ENCODE peak calls at places on chromosomes 13 and 19, in nine cellular contexts. One of them, this sample, is unnamed.

GRCh38 chr13:60120617-60121016 is 43.1 kb downstream of the DIAPH3 start:
- DNase-seq in GM23338: no peak
- DNase-seq in HCT116: no peak
- DNase-seq in breast epithelium: no peak
- DNase-seq in HepG2: no peak
- DNase-seq in suprapubic skin: no peak
- DNase-seq in upper lobe of left lung: no peak
- DNase-seq in transverse colon: no peak
- DNase-seq in SK-N-SH: no peak
- DNase-seq in this sample: no peak

GRCh38 chr13:74487091-74487722 is 353.0 kb upstream of the KLF12 start:
- DNase-seq in GM23338: no peak
- DNase-seq in HCT116: no peak
- DNase-seq in breast epithelium: no peak
- DNase-seq in HepG2: no peak
- DNase-seq in suprapubic skin: no peak
- DNase-seq in upper lobe of left lung: peak; percentile 22
- DNase-seq in transverse colon: no peak
- DNase-seq in SK-N-SH: no peak
- DNase-seq in this sample: no peak

GRCh38 chr19:41933693-41934426 is 5.6 kb upstream of the ERFL start:
- DNase-seq in GM23338: no peak
- DNase-seq in HCT116: no peak
- DNase-seq in breast epithelium: no peak
- DNase-seq in HepG2: no peak
- DNase-seq in suprapubic skin: no peak
- DNase-seq in upper lobe of left lung: no peak
- DNase-seq in transverse colon: no peak
- DNase-seq in SK-N-SH: no peak
- DNase-seq in this sample: no peak

GRCh38 chr13:34412295-34412694 is 529.8 kb upstream of the NBEA start:
- DNase-seq in GM23338: no peak
- DNase-seq in HCT116: no peak
- DNase-seq in breast epithelium: no peak
- DNase-seq in HepG2: no peak
- DNase-seq in suprapubic skin: no peak
- DNase-seq in upper lobe of left lung: no peak
- DNase-seq in transverse colon: no peak
- DNase-seq in SK-N-SH: no peak
- DNase-seq in this sample: no peak

GRCh38 chr13:49258097-49258796 is 10.5 kb downstream of the CDADC1 start:
- DNase-seq in GM23338: no peak
- DNase-seq in HCT116: no peak
- DNase-seq in breast epithelium: no peak
- DNase-seq in HepG2: no peak
- DNase-seq in suprapubic skin: no peak
- DNase-seq in upper lobe of left lung: no peak
- DNase-seq in transverse colon: no peak
- DNase-seq in SK-N-SH: no peak
- DNase-seq in this sample: no peak

GRCh38 chr19:12924621-12925310 is 5.7 kb upstream of the SYCE2 start:
- DNase-seq in GM23338: no peak
- DNase-seq in HCT116: no peak
- DNase-seq in breast epithelium: no peak
- DNase-seq in HepG2: no peak
- DNase-seq in suprapubic skin: no peak
- DNase-seq in upper lobe of left lung: no peak
- DNase-seq in transverse colon: no peak
- DNase-seq in SK-N-SH: no peak
- DNase-seq in this sample: no peak

GRCh38 chr13:94416454-94417080 is 62.9 kb downstream of the DCT start:
- DNase-seq in GM23338: peak; percentile 94
- DNase-seq in HCT116: peak; percentile 51
- DNase-seq in breast epithelium: no peak
- DNase-seq in HepG2: peak; percentile 67
- DNase-seq in suprapubic skin: no peak
- DNase-seq in upper lobe of left lung: peak; percentile 34
- DNase-seq in transverse colon: no peak
- DNase-seq in SK-N-SH: peak; percentile 24
- DNase-seq in this sample: no peak

GRCh38 chr19:28387507-28387906 is 825.4 kb downstream of the UQCRFS1 start:
- DNase-seq in GM23338: no peak
- DNase-seq in HCT116: no peak
- DNase-seq in breast epithelium: no peak
- DNase-seq in HepG2: no peak
- DNase-seq in suprapubic skin: no peak
- DNase-seq in upper lobe of left lung: no peak
- DNase-seq in transverse colon: no peak
- DNase-seq in SK-N-SH: no peak
- DNase-seq in this sample: no peak

GRCh38 chr19:41328157-41328817 is 18.3 kb downstream of the CCDC97 start:
- DNase-seq in GM23338: no peak
- DNase-seq in HCT116: no peak
- DNase-seq in breast epithelium: no peak
- DNase-seq in HepG2: no peak
- DNase-seq in suprapubic skin: no peak
- DNase-seq in upper lobe of left lung: peak; percentile 55
- DNase-seq in transverse colon: no peak
- DNase-seq in SK-N-SH: no peak
- DNase-seq in this sample: no peak

GRCh38 chr19:7655581-7655980 is 13.3 kb upstream of the RETN start:
- DNase-seq in GM23338: no peak
- DNase-seq in HCT116: no peak
- DNase-seq in breast epithelium: no peak
- DNase-seq in HepG2: no peak
- DNase-seq in suprapubic skin: no peak
- DNase-seq in upper lobe of left lung: peak; percentile 64
- DNase-seq in transverse colon: no peak
- DNase-seq in SK-N-SH: no peak
- DNase-seq in this sample: no peak

GRCh38 chr19:52336117-52336811 is at the start of gene ZNF610:
- DNase-seq in GM23338: peak; percentile 88
- DNase-seq in HCT116: no peak
- DNase-seq in breast epithelium: peak; percentile 80
- DNase-seq in HepG2: peak; percentile 59
- DNase-seq in suprapubic skin: peak; percentile 90
- DNase-seq in upper lobe of left lung: peak; percentile 81
- DNase-seq in transverse colon: peak; percentile 89
- DNase-seq in SK-N-SH: peak; percentile 93
- DNase-seq in this sample: peak; percentile 83

GRCh38 chr13:82606008-82606407 is 1276.3 kb downstream of the SLITRK1 start:
- DNase-seq in GM23338: no peak
- DNase-seq in HCT116: no peak
- DNase-seq in breast epithelium: no peak
- DNase-seq in HepG2: no peak
- DNase-seq in suprapubic skin: no peak
- DNase-seq in upper lobe of left lung: no peak
- DNase-seq in transverse colon: no peak
- DNase-seq in SK-N-SH: no peak
- DNase-seq in this sample: no peak

DNA sequence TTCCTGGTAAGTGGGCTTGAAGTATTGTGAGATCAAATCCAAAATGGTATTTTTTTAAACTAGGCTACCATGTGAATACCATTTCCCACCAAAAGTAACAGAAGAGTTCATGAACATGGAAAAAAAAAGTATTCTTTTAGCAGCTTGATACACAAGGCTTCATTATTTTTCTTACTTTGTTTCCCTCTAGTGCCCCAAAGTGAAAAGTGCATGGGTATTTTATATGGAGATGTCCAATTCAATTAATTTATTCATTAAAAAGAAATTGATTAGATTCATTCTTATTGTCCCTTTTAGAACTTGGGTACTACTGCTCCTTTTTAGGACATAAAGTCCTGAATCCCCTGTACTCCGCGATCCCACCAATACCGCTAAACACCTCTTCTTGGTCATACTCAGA is 28.6 kb upstream of the SCEL start:
- DNase-seq in GM23338: no peak
- DNase-seq in HCT116: peak; percentile 7
- DNase-seq in breast epithelium: no peak
- DNase-seq in HepG2: no peak
- DNase-seq in suprapubic skin: no peak
- DNase-seq in upper lobe of left lung: no peak
- DNase-seq in transverse colon: no peak
- DNase-seq in SK-N-SH: no peak
- DNase-seq in this sample: no peak
- TF ChIP-seq CTCF in GM23338: no peak
- TF ChIP-seq CTCF in HCT116: peak; percentile 10
- TF ChIP-seq CTCF in breast epithelium: no peak
- TF ChIP-seq CTCF in HepG2: no peak
- TF ChIP-seq CTCF in suprapubic skin: no peak
- TF ChIP-seq CTCF in upper lobe of left lung: peak; percentile 17
- TF ChIP-seq CTCF in transverse colon: no peak
- TF ChIP-seq CTCF in SK-N-SH: peak; percentile 44
- TF ChIP-seq CTCF in this sample: no peak

GRCh38 chr13:110521296-110521680 is 40.2 kb downstream of the RAB20 start:
- DNase-seq in GM23338: no peak
- DNase-seq in HCT116: no peak
- DNase-seq in breast epithelium: no peak
- DNase-seq in HepG2: no peak
- DNase-seq in suprapubic skin: no peak
- DNase-seq in upper lobe of left lung: no peak
- DNase-seq in transverse colon: no peak
- DNase-seq in SK-N-SH: no peak
- DNase-seq in this sample: no peak
- H3K4me1 ChIP-seq in GM23338: no peaks in the 10 kb centered on the region
- H3K4me1 ChIP-seq in HCT116: peaks cover 32% of the 10 kb centered on the region
- H3K4me1 ChIP-seq in breast epithelium: peaks cover 12% of the 10 kb centered on the region
- H3K4me1 ChIP-seq in HepG2: peaks cover 7% of the 10 kb centered on the region
- H3K4me1 ChIP-seq in suprapubic skin: peaks cover 42% of the 10 kb centered on the region
- H3K4me1 ChIP-seq in upper lobe of left lung: peaks cover 44% of the 10 kb centered on the region
- H3K4me1 ChIP-seq in transverse colon: peaks cover 38% of the 10 kb centered on the region
- H3K4me1 ChIP-seq in SK-N-SH: peaks cover 22% of the 10 kb centered on the region
- H3K4me1 ChIP-seq in this sample: no peaks in the 10 kb centered on the region

DNA sequence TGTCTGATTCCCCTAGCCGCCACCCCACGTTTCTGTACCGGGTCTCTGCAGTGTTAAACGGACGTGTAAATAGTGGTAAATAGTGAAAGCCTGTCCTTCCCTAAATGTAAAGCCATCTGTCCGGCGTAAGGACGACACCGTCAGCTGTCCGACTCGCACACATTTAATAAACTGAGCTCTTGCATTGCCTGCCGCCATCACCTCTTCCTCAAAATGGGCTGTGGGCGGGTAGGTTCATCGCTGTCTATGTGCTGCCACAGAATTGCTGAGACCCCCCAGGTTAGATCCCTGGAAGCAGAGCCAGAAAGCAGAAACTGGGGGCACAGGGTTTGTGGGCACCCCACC is 6.0 kb downstream of the C19orf25 start:
- DNase-seq in GM23338: no peak
- DNase-seq in HCT116: no peak
- DNase-seq in breast epithelium: no peak
- DNase-seq in HepG2: no peak
- DNase-seq in suprapubic skin: no peak
- DNase-seq in upper lobe of left lung: no peak
- DNase-seq in transverse colon: no peak
- DNase-seq in SK-N-SH: no peak
- DNase-seq in this sample: no peak
- TF ChIP-seq POLR2AphosphoS5 in GM23338: no peak
- TF ChIP-seq POLR2AphosphoS5 in HCT116: no peak
- TF ChIP-seq POLR2AphosphoS5 in breast epithelium: no peak
- TF ChIP-seq POLR2AphosphoS5 in HepG2: no peak
- TF ChIP-seq POLR2AphosphoS5 in suprapubic skin: no peak
- TF ChIP-seq POLR2AphosphoS5 in upper lobe of left lung: no peak
- TF ChIP-seq POLR2AphosphoS5 in transverse colon: no peak
- TF ChIP-seq POLR2AphosphoS5 in SK-N-SH: no peak
- TF ChIP-seq POLR2AphosphoS5 in this sample: no peak

GRCh38 chr13:24454100-24454499 is 58.5 kb downstream of the PARP4 start:
- DNase-seq in GM23338: no peak
- DNase-seq in HCT116: no peak
- DNase-seq in breast epithelium: no peak
- DNase-seq in HepG2: no peak
- DNase-seq in suprapubic skin: no peak
- DNase-seq in upper lobe of left lung: no peak
- DNase-seq in transverse colon: no peak
- DNase-seq in SK-N-SH: no peak
- DNase-seq in this sample: no peak
- TF ChIP-seq CTCF in GM23338: peak; percentile 11
- TF ChIP-seq CTCF in HCT116: no peak
- TF ChIP-seq CTCF in breast epithelium: no peak
- TF ChIP-seq CTCF in HepG2: no peak
- TF ChIP-seq CTCF in suprapubic skin: no peak
- TF ChIP-seq CTCF in upper lobe of left lung: no peak
- TF ChIP-seq CTCF in transverse colon: no peak
- TF ChIP-seq CTCF in SK-N-SH: no peak
- TF ChIP-seq CTCF in this sample: no peak

GRCh38 chr13:76856141-76856571 is 30.0 kb downstream of the KCTD12 start:
- DNase-seq in GM23338: no peak
- DNase-seq in HCT116: no peak
- DNase-seq in breast epithelium: no peak
- DNase-seq in HepG2: no peak
- DNase-seq in suprapubic skin: no peak
- DNase-seq in upper lobe of left lung: no peak
- DNase-seq in transverse colon: no peak
- DNase-seq in SK-N-SH: no peak
- DNase-seq in this sample: no peak

GRCh38 chr13:76854209-76854608 is 32.0 kb downstream of the KCTD12 start:
- DNase-seq in GM23338: no peak
- DNase-seq in HCT116: no peak
- DNase-seq in breast epithelium: no peak
- DNase-seq in HepG2: no peak
- DNase-seq in suprapubic skin: no peak
- DNase-seq in upper lobe of left lung: no peak
- DNase-seq in transverse colon: no peak
- DNase-seq in SK-N-SH: no peak
- DNase-seq in this sample: no peak

GRCh38 chr13:76853481-76853880 is 32.7 kb downstream of the KCTD12 start:
- DNase-seq in GM23338: no peak
- DNase-seq in HCT116: no peak
- DNase-seq in breast epithelium: no peak
- DNase-seq in HepG2: no peak
- DNase-seq in suprapubic skin: no peak
- DNase-seq in upper lobe of left lung: no peak
- DNase-seq in transverse colon: no peak
- DNase-seq in SK-N-SH: no peak
- DNase-seq in this sample: no peak

GRCh38 chr13:76854894-76855293 is 31.3 kb downstream of the KCTD12 start:
- DNase-seq in GM23338: no peak
- DNase-seq in HCT116: no peak
- DNase-seq in breast epithelium: no peak
- DNase-seq in HepG2: no peak
- DNase-seq in suprapubic skin: no peak
- DNase-seq in upper lobe of left lung: no peak
- DNase-seq in transverse colon: no peak
- DNase-seq in SK-N-SH: no peak
- DNase-seq in this sample: no peak

DNA sequence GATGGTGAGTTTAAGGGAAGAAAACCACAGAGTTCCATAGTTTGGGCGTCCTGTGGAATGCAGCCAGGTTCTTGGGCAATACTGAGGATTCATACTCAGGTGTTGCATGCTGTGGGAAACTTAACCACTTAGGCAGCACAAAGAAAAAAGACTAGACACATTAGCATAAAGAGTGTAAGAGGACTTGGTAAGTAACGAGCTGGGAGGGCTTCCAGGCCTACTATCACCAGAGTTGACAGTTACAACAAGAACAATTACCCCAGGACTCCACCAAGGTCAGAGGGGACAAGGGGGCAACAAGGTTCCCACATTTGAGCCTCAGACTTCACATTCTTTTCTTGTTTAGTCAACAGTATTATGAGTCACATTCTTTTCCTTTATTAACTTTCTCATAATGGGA is 33.2 kb downstream of the KCTD12 start:
- DNase-seq in GM23338: no peak
- DNase-seq in HCT116: no peak
- DNase-seq in breast epithelium: peak; percentile 48
- DNase-seq in HepG2: no peak
- DNase-seq in suprapubic skin: no peak
- DNase-seq in upper lobe of left lung: no peak
- DNase-seq in transverse colon: no peak
- DNase-seq in SK-N-SH: no peak
- DNase-seq in this sample: no peak
- H3K4me1 ChIP-seq in GM23338: no peaks in the 10 kb centered on the region
- H3K4me1 ChIP-seq in HCT116: no peaks in the 10 kb centered on the region
- H3K4me1 ChIP-seq in breast epithelium: no peaks in the 10 kb centered on the region
- H3K4me1 ChIP-seq in HepG2: no peaks in the 10 kb centered on the region
- H3K4me1 ChIP-seq in suprapubic skin: peaks cover 33% of the 10 kb centered on the region
- H3K4me1 ChIP-seq in upper lobe of left lung: no peaks in the 10 kb centered on the region
- H3K4me1 ChIP-seq in transverse colon: no peaks in the 10 kb centered on the region
- H3K4me1 ChIP-seq in SK-N-SH: peaks cover 6% of the 10 kb centered on the region
- H3K4me1 ChIP-seq in this sample: no peaks in the 10 kb centered on the region

This sample was measured in prostate gland.